ENCODE peak calls at places on chromosomes 3 and 15, in four cellular contexts. R is stomach, O is aorta, Z is AG04450. B is an unnamed sample.
A peak's percentile ranks its signal among the peaks of the same experiment; 100 is the strongest.

GRCh38 chr3:181362378-181362777 is 349.3 kb upstream of the SOX2 start:
- DNase-seq in R (no peak), O (no peak), Z (no peak), B (no peak)

GRCh38 chr3:156727519-156728205 is 53.3 kb downstream of the TIPARP start:
- DNase-seq in R (no peak), O (no peak), Z (no peak), B (no peak)

GRCh38 chr3:108343479-108343870 is 47.1 kb downstream of the HHLA2 start:
- DNase-seq in R (no peak), O (no peak), Z (no peak), B (no peak)

GRCh38 chr3:65751123-65751700 is 287.5 kb downstream of the MAGI1 start:
- DNase-seq in R (peak; percentile 40), O (peak; percentile 75), Z (no peak), B (peak; percentile 10)

GRCh38 chr15:29821416-29822099 is 710 bp downstream of the TJP1 start:
- DNase-seq in R (peak; percentile 84), O (peak; percentile 90), Z (peak; percentile 49), B (peak; percentile 77)

GRCh38 chr3:15154326-15154725 is 51.7 kb upstream of the CAPN7 start:
- DNase-seq in R (no peak), O (no peak), Z (no peak), B (no peak)

GRCh38 chr3:45054196-45054857 is 28.2 kb downstream of the CLEC3B start:
- DNase-seq in R (no peak), O (no peak), Z (peak; percentile 71), B (peak; percentile 51)

GRCh38 chr3:124172297-124172696 is 180.4 kb upstream of the ROPN1 start:
- DNase-seq in R (no peak), O (no peak), Z (no peak), B (no peak)

GRCh38 chr3:127751163-127751621 is 71.1 kb downstream of the MGLL start:
- DNase-seq in R (peak; percentile 56), O (no peak), Z (no peak), B (no peak)

GRCh38 chr3:126618021-126618420 is 36.9 kb downstream of the TXNRD3 start:
- DNase-seq in R (no peak), O (no peak), Z (no peak), B (no peak)

GRCh38 chr15:96324192-96324895 is 6.2 kb upstream of the NR2F2 start:
- DNase-seq in R (no peak), O (peak; percentile 78), Z (no peak), B (no peak)

GRCh38 chr3:111012388-111013248 is 59.0 kb upstream of the NECTIN3 start:
- DNase-seq in R (no peak), O (no peak), Z (no peak), B (no peak)

GRCh38 chr15:70251246-70251990 is 153.7 kb upstream of the TLE3 start:
- DNase-seq in R (no peak), O (peak; percentile 68), Z (no peak), B (no peak)

GRCh38 chr15:85691350-85692240 is 103.1 kb downstream of the KLHL25 start:
- DNase-seq in R (peak; percentile 35), O (no peak), Z (no peak), B (no peak)

GRCh38 chr3:49607796-49608195 is 53.5 kb downstream of the BSN start:
- DNase-seq in R (peak; percentile 16), O (no peak), Z (no peak), B (no peak)

GRCh38 chr3:156677536-156677935 is 3.1 kb downstream of the TIPARP start:
- DNase-seq in R (no peak), O (no peak), Z (no peak), B (no peak)

GRCh38 chr3:105409364-105409763 is 42.7 kb downstream of the ALCAM start:
- DNase-seq in R (no peak), O (no peak), Z (no peak), B (no peak)

GRCh38 chr3:64743166-64743565 is 55.4 kb upstream of the ADAMTS9 start:
- DNase-seq in R (no peak), O (no peak), Z (no peak), B (no peak)

GRCh38 chr15:79115461-79115860 is 24.9 kb upstream of the RASGRF1 start:
- DNase-seq in R (no peak), O (peak; percentile 56), Z (no peak), B (no peak)

GRCh38 chr3:16741890-16742289 is 136.7 kb upstream of the DAZL start:
- DNase-seq in R (no peak), O (no peak), Z (no peak), B (no peak)

GRCh38 chr3:42569743-42570142 is 12.0 kb downstream of the SEC22C start:
- DNase-seq in R (no peak), O (no peak), Z (no peak), B (no peak)

GRCh38 chr3:159818399-159818798 is 170.2 kb upstream of the IL12A start:
- DNase-seq in R (no peak), O (no peak), Z (no peak), B (no peak)

GRCh38 chr15:80550219-80550909 is 144.7 kb upstream of the ABHD17C start:
- DNase-seq in R (no peak), O (no peak), Z (peak; percentile 88), B (no peak)

GRCh38 chr15:66846811-66847210 is 144.8 kb downstream of the SMAD6 start:
- DNase-seq in R (no peak), O (no peak), Z (no peak), B (no peak)

GRCh38 chr3:15646924-15647511 is 45.5 kb downstream of the BTD start:
- DNase-seq in R (no peak), O (peak; percentile 84), Z (peak; percentile 96), B (no peak)

GRCh38 chr15:39232512-39232911 is 348.4 kb upstream of the THBS1 start:
- DNase-seq in R (no peak), O (no peak), Z (peak; percentile 70), B (no peak)

GRCh38 chr3:38458796-38459498 is 5.3 kb downstream of the ACVR2B start:
- DNase-seq in R (peak; percentile 84), O (peak; percentile 81), Z (no peak), B (peak; percentile 72)

GRCh38 chr3:11331101-11331500 is 58.9 kb downstream of the ATG7 start:
- DNase-seq in R (no peak), O (no peak), Z (no peak), B (no peak)

GRCh38 chr3:114542359-114542758 is 248.5 kb downstream of the TIGIT start:
- DNase-seq in R (no peak), O (no peak), Z (no peak), B (no peak)

GRCh38 chr3:185342458-185343169 is 20.3 kb upstream of the MAP3K13 start:
- DNase-seq in R (no peak), O (no peak), Z (no peak), B (no peak)

GRCh38 chr3:31968391-31968926 is 12.6 kb downstream of the OSBPL10 start:
- DNase-seq in R (no peak), O (no peak), Z (no peak), B (no peak)

DNA sequence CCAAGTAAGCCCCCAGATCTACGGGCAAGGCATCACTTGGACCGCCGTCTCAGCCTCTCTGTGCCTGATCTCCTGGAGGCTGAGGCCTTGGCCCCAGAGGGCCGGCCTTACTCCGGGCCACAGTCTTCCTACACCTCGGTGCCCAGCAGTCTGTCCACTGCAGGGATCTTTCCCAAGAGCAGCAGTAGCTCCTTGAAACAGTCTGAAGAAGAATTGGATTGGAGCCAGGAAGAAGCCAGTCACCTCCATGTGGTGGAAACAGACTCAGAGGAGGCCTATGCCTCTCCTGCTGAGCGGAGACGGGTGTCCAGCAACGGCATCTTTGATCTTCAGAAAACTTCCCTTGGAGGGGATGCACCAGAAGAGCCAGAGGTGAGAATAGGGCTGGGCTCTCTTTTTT is 67.0 kb downstream of the MCTP2 start:
- DNase-seq in R (no peak), O (no peak), Z (no peak), B (no peak)
- H3K27ac ChIP-seq in R (no peak overlapping the region), O (no peak overlapping the region), Z (no peak overlapping the region), B (no peak overlapping the region)

GRCh38 chr3:74613060-74613459 is 1.4 kb downstream of the CNTN3 start:
- DNase-seq in R (no peak), O (no peak), Z (no peak), B (no peak)
- H3K27ac ChIP-seq in R (no peak overlapping the region), O (no peak overlapping the region), Z (no peak overlapping the region), B (peak overlapping the region; percentile 47)

GRCh38 chr3:196098365-196098764 is 16.5 kb upstream of the TFRC start:
- DNase-seq in R (no peak), O (no peak), Z (no peak), B (no peak)

GRCh38 chr3:196096382-196096953 is 14.6 kb upstream of the TFRC start:
- DNase-seq in R (peak; percentile 50), O (peak; percentile 77), Z (no peak), B (peak; percentile 68)

GRCh38 chr3:196093271-196094111 is 11.6 kb upstream of the TFRC start:
- DNase-seq in R (no peak), O (no peak), Z (no peak), B (no peak)

DNA sequence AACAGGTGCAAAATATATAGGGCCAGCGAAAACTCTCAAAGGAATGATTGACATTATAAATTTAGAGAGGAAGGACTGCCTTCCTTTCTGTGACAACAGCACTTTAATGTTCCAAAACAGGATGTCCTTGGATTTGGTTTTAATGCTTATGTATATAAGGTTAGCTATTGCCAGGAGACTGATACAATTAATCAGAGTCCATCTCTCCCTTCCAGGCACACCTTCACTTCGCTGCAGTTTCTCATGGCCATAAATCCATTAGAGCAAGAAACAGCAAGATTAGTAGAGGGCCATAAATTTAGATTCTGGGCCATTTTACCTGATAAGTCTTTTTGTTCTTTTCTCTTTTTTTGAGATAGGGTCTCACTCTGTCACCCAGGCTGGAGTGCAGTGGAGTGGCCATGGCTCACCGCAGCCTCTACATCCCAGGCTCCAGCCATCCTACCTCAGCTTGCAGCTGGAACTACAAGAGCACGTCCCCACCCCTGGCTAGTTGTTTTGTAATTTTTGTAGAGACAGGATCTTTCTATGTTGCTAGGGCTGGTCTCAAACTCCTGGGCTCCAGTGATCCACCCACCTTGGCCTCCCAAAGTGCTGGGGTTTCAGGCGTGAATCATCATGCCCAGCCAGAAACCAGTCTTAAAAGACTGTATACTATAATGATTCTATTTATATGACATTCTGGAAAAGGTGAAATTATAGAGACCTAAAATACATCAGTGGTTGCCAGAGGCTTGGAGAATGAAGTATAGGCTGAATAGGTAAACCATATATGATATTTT is 15.7 kb upstream of the TFRC start:
- DNase-seq in R (no peak), O (no peak), Z (no peak), B (no peak)
- H3K27ac ChIP-seq in R (no peak overlapping the region), O (no peak overlapping the region), Z (no peak overlapping the region), B (no peak overlapping the region)

GRCh38 chr3:48428088-48428862 is 1.6 kb downstream of the PLXNB1 start:
- DNase-seq in R (peak; percentile 64), O (peak; percentile 48), Z (no peak), B (no peak)
- H3K27ac ChIP-seq in R (peak overlapping the region; percentile 90), O (peak overlapping the region; percentile 87), Z (no peak overlapping the region), B (peak overlapping the region; percentile 90)

DNA sequence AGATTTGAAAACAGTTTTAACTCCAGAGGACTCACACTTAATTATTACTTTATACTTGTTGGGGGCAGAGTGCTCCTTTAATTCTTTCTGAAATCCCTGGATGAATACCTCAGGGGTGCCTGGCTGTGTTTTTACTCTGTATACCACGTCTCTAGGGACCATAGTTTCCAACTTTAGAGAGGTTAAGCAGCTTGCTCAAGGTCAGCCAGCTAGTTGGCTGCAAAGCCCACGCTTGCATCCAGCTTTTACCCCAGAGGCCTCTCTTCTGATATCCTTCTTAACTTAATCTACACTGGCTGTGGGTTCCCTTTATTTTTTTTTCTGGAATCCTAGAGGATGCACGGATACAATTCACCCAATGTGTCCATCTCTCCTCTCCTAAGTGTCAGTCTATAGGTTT is 1.4 kb downstream of the PDZRN3 start:
- DNase-seq in R (no peak), O (no peak), Z (no peak), B (no peak)
- H3K27ac ChIP-seq in R (peak overlapping the region; percentile 82), O (peak overlapping the region; percentile 91), Z (no peak overlapping the region), B (peak overlapping the region; percentile 88)